ENCODE peak calls at places on chromosomes 5 and 9, in eight cellular contexts. One of them, this sample, is unnamed.

GRCh38 chr9:136587944-136588662 is 42.3 kb upstream of the NOTCH1 start:
- DNase-seq in thoracic aorta: no peak
- DNase-seq in HepG2: no peak
- DNase-seq in CD4-positive, CD25-positive, alpha-beta regulatory T cell: no peak
- DNase-seq in PC-9: no peak
- DNase-seq in stomach: no peak
- DNase-seq in heart right ventricle: peak; percentile 73
- DNase-seq in prostate gland: no peak
- DNase-seq in this sample: no peak

GRCh38 chr9:92563701-92564100 is 27.9 kb upstream of the ECM2 start:
- DNase-seq in thoracic aorta: no peak
- DNase-seq in HepG2: no peak
- DNase-seq in CD4-positive, CD25-positive, alpha-beta regulatory T cell: no peak
- DNase-seq in PC-9: no peak
- DNase-seq in stomach: no peak
- DNase-seq in heart right ventricle: no peak
- DNase-seq in prostate gland: no peak
- DNase-seq in this sample: no peak

GRCh38 chr5:128446-128845 is 36.5 kb downstream of the PLEKHG4B start:
- DNase-seq in thoracic aorta: no peak
- DNase-seq in HepG2: no peak
- DNase-seq in CD4-positive, CD25-positive, alpha-beta regulatory T cell: no peak
- DNase-seq in PC-9: no peak
- DNase-seq in stomach: no peak
- DNase-seq in heart right ventricle: no peak
- DNase-seq in prostate gland: no peak
- DNase-seq in this sample: no peak

GRCh38 chr9:24416136-24416535 is 129.6 kb downstream of the IZUMO3 start:
- DNase-seq in thoracic aorta: no peak
- DNase-seq in HepG2: no peak
- DNase-seq in CD4-positive, CD25-positive, alpha-beta regulatory T cell: no peak
- DNase-seq in PC-9: no peak
- DNase-seq in stomach: no peak
- DNase-seq in heart right ventricle: no peak
- DNase-seq in prostate gland: no peak
- DNase-seq in this sample: no peak

GRCh38 chr5:131171276-131171815 is 602 bp downstream of the LYRM7 start:
- DNase-seq in thoracic aorta: no peak
- DNase-seq in HepG2: peak; percentile 27
- DNase-seq in CD4-positive, CD25-positive, alpha-beta regulatory T cell: no peak
- DNase-seq in PC-9: no peak
- DNase-seq in stomach: no peak
- DNase-seq in heart right ventricle: no peak
- DNase-seq in prostate gland: no peak
- DNase-seq in this sample: no peak

GRCh38 chr9:91207889-91208651 is 153.6 kb downstream of the AUH start:
- DNase-seq in thoracic aorta: no peak
- DNase-seq in HepG2: peak; percentile 88
- DNase-seq in CD4-positive, CD25-positive, alpha-beta regulatory T cell: no peak
- DNase-seq in PC-9: peak; percentile 47
- DNase-seq in stomach: no peak
- DNase-seq in heart right ventricle: no peak
- DNase-seq in prostate gland: no peak
- DNase-seq in this sample: no peak

GRCh38 chr5:105849701-105850100 is 1821.0 kb downstream of the EFNA5 start:
- DNase-seq in thoracic aorta: no peak
- DNase-seq in HepG2: no peak
- DNase-seq in CD4-positive, CD25-positive, alpha-beta regulatory T cell: no peak
- DNase-seq in PC-9: no peak
- DNase-seq in stomach: no peak
- DNase-seq in heart right ventricle: no peak
- DNase-seq in prostate gland: no peak
- DNase-seq in this sample: no peak

GRCh38 chr5:72194846-72195245 is 87.6 kb downstream of the MAP1B start:
- DNase-seq in thoracic aorta: no peak
- DNase-seq in HepG2: no peak
- DNase-seq in CD4-positive, CD25-positive, alpha-beta regulatory T cell: no peak
- DNase-seq in PC-9: no peak
- DNase-seq in stomach: no peak
- DNase-seq in heart right ventricle: no peak
- DNase-seq in prostate gland: no peak
- DNase-seq in this sample: no peak

GRCh38 chr5:56190500-56190899 is 42.6 kb downstream of the ANKRD55 start:
- DNase-seq in thoracic aorta: no peak
- DNase-seq in HepG2: no peak
- DNase-seq in CD4-positive, CD25-positive, alpha-beta regulatory T cell: no peak
- DNase-seq in PC-9: no peak
- DNase-seq in stomach: peak; percentile 37
- DNase-seq in heart right ventricle: peak; percentile 52
- DNase-seq in prostate gland: no peak
- DNase-seq in this sample: no peak

GRCh38 chr9:12464910-12465512 is 228.2 kb upstream of the TYRP1 start:
- DNase-seq in thoracic aorta: no peak
- DNase-seq in HepG2: peak; percentile 6
- DNase-seq in CD4-positive, CD25-positive, alpha-beta regulatory T cell: no peak
- DNase-seq in PC-9: no peak
- DNase-seq in stomach: no peak
- DNase-seq in heart right ventricle: no peak
- DNase-seq in prostate gland: no peak
- DNase-seq in this sample: peak; percentile 13

GRCh38 chr9:27340876-27341540 is 44.1 kb upstream of the EQTN start:
- DNase-seq in thoracic aorta: no peak
- DNase-seq in HepG2: no peak
- DNase-seq in CD4-positive, CD25-positive, alpha-beta regulatory T cell: no peak
- DNase-seq in PC-9: no peak
- DNase-seq in stomach: no peak
- DNase-seq in heart right ventricle: no peak
- DNase-seq in prostate gland: no peak
- DNase-seq in this sample: no peak

GRCh38 chr5:178229861-178230260 is 2.7 kb downstream of the PHYKPL start:
- DNase-seq in thoracic aorta: no peak
- DNase-seq in HepG2: no peak
- DNase-seq in CD4-positive, CD25-positive, alpha-beta regulatory T cell: no peak
- DNase-seq in PC-9: no peak
- DNase-seq in stomach: no peak
- DNase-seq in heart right ventricle: no peak
- DNase-seq in prostate gland: no peak
- DNase-seq in this sample: no peak

GRCh38 chr5:140554454-140554853 is 2.8 kb downstream of the SRA1 start:
- DNase-seq in thoracic aorta: no peak
- DNase-seq in HepG2: no peak
- DNase-seq in CD4-positive, CD25-positive, alpha-beta regulatory T cell: no peak
- DNase-seq in PC-9: no peak
- DNase-seq in stomach: no peak
- DNase-seq in heart right ventricle: no peak
- DNase-seq in prostate gland: no peak
- DNase-seq in this sample: no peak

GRCh38 chr9:110801426-110801825 is 132.8 kb downstream of the MUSK start:
- DNase-seq in thoracic aorta: no peak
- DNase-seq in HepG2: no peak
- DNase-seq in CD4-positive, CD25-positive, alpha-beta regulatory T cell: no peak
- DNase-seq in PC-9: no peak
- DNase-seq in stomach: no peak
- DNase-seq in heart right ventricle: no peak
- DNase-seq in prostate gland: no peak
- DNase-seq in this sample: no peak

GRCh38 chr9:120186276-120186675 is 393.7 kb downstream of the CDK5RAP2 start:
- DNase-seq in thoracic aorta: no peak
- DNase-seq in HepG2: no peak
- DNase-seq in CD4-positive, CD25-positive, alpha-beta regulatory T cell: no peak
- DNase-seq in PC-9: no peak
- DNase-seq in stomach: no peak
- DNase-seq in heart right ventricle: no peak
- DNase-seq in prostate gland: no peak
- DNase-seq in this sample: no peak

GRCh38 chr5:17212210-17212609 is 5.2 kb upstream of the BASP1 start:
- DNase-seq in thoracic aorta: no peak
- DNase-seq in HepG2: no peak
- DNase-seq in CD4-positive, CD25-positive, alpha-beta regulatory T cell: no peak
- DNase-seq in PC-9: no peak
- DNase-seq in stomach: no peak
- DNase-seq in heart right ventricle: no peak
- DNase-seq in prostate gland: no peak
- DNase-seq in this sample: no peak

DNA sequence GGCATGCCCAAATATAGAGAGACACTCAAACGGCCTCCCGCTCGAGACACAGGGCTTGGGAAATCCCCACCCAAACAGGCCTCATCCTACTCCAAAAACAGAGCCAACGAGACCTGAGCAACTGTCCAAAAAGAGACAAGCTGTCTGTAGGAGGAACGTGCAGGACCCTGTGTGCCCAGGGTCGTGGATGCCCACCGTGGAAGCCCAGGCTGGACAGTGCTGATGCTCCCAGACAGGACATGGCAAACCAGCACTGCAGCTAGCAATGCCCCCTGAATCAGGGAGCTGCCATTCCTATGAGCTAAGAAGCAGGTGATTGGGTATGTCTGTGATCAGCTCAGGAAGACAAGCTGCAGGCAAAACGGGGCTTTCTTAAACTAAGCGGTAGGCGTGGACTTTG is 113.0 kb upstream of the IRX2 start:
- DNase-seq in thoracic aorta: no peak
- DNase-seq in HepG2: no peak
- DNase-seq in CD4-positive, CD25-positive, alpha-beta regulatory T cell: no peak
- DNase-seq in PC-9: no peak
- DNase-seq in stomach: no peak
- DNase-seq in heart right ventricle: no peak
- DNase-seq in prostate gland: no peak
- DNase-seq in this sample: no peak
- H3K9me3 ChIP-seq in thoracic aorta: no peaks in the 10 kb centered on the region
- H3K9me3 ChIP-seq in HepG2: peaks cover 9% of the 10 kb centered on the region
- H3K9me3 ChIP-seq in CD4-positive, CD25-positive, alpha-beta regulatory T cell: peaks cover 13% of the 10 kb centered on the region
- H3K9me3 ChIP-seq in PC-9: no peaks in the 10 kb centered on the region
- H3K9me3 ChIP-seq in stomach: no peaks in the 10 kb centered on the region
- H3K9me3 ChIP-seq in heart right ventricle: no peaks in the 10 kb centered on the region
- H3K9me3 ChIP-seq in prostate gland: no peaks in the 10 kb centered on the region
- H3K9me3 ChIP-seq in this sample: peaks cover 1% of the 10 kb centered on the region

GRCh38 chr5:173747876-173748275 is 131.4 kb upstream of the BOD1 start:
- DNase-seq in thoracic aorta: no peak
- DNase-seq in HepG2: no peak
- DNase-seq in CD4-positive, CD25-positive, alpha-beta regulatory T cell: no peak
- DNase-seq in PC-9: no peak
- DNase-seq in stomach: no peak
- DNase-seq in heart right ventricle: no peak
- DNase-seq in prostate gland: no peak
- DNase-seq in this sample: no peak

GRCh38 chr5:173745123-173745522 is 128.7 kb upstream of the BOD1 start:
- DNase-seq in thoracic aorta: no peak
- DNase-seq in HepG2: no peak
- DNase-seq in CD4-positive, CD25-positive, alpha-beta regulatory T cell: no peak
- DNase-seq in PC-9: no peak
- DNase-seq in stomach: no peak
- DNase-seq in heart right ventricle: no peak
- DNase-seq in prostate gland: no peak
- DNase-seq in this sample: peak; percentile 40

GRCh38 chr5:173744527-173744926 is 128.1 kb upstream of the BOD1 start:
- DNase-seq in thoracic aorta: no peak
- DNase-seq in HepG2: no peak
- DNase-seq in CD4-positive, CD25-positive, alpha-beta regulatory T cell: no peak
- DNase-seq in PC-9: no peak
- DNase-seq in stomach: no peak
- DNase-seq in heart right ventricle: no peak
- DNase-seq in prostate gland: no peak
- DNase-seq in this sample: no peak

GRCh38 chr5:173745561-173745960 is 129.1 kb upstream of the BOD1 start:
- DNase-seq in thoracic aorta: no peak
- DNase-seq in HepG2: no peak
- DNase-seq in CD4-positive, CD25-positive, alpha-beta regulatory T cell: no peak
- DNase-seq in PC-9: no peak
- DNase-seq in stomach: no peak
- DNase-seq in heart right ventricle: no peak
- DNase-seq in prostate gland: no peak
- DNase-seq in this sample: no peak

DNA sequence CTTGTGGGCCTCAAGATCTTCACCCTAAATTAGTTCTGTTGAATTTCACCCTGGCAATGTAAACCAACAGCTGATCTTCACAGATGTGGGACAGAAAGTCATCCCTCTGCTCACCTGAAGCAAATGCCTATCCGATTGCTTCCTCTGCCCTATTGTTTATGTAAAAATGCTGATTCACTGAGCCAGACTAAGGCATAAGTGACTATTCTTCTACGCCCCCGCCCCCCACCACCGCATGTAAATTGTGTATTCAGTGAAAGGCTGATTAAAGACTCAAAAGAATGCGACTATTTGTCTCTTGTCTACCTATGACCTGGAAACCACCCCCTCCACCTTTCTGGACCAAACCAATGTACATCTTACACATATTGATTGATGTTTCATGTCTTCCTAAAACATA is 129.6 kb upstream of the BOD1 start:
- DNase-seq in thoracic aorta: no peak
- DNase-seq in HepG2: peak; percentile 80
- DNase-seq in CD4-positive, CD25-positive, alpha-beta regulatory T cell: no peak
- DNase-seq in PC-9: peak; percentile 76
- DNase-seq in stomach: no peak
- DNase-seq in heart right ventricle: no peak
- DNase-seq in prostate gland: no peak
- DNase-seq in this sample: no peak
- H3K4me1 ChIP-seq in thoracic aorta: no peaks in the 10 kb centered on the region
- H3K4me1 ChIP-seq in HepG2: peaks cover 52% of the 10 kb centered on the region
- H3K4me1 ChIP-seq in CD4-positive, CD25-positive, alpha-beta regulatory T cell: peaks cover 5% of the 10 kb centered on the region
- H3K4me1 ChIP-seq in PC-9: peaks cover 27% of the 10 kb centered on the region
- H3K4me1 ChIP-seq in stomach: peaks cover 3% of the 10 kb centered on the region
- H3K4me1 ChIP-seq in heart right ventricle: no peaks in the 10 kb centered on the region
- H3K4me1 ChIP-seq in prostate gland: no peaks in the 10 kb centered on the region
- H3K4me1 ChIP-seq in this sample: no peaks in the 10 kb centered on the region

DNA sequence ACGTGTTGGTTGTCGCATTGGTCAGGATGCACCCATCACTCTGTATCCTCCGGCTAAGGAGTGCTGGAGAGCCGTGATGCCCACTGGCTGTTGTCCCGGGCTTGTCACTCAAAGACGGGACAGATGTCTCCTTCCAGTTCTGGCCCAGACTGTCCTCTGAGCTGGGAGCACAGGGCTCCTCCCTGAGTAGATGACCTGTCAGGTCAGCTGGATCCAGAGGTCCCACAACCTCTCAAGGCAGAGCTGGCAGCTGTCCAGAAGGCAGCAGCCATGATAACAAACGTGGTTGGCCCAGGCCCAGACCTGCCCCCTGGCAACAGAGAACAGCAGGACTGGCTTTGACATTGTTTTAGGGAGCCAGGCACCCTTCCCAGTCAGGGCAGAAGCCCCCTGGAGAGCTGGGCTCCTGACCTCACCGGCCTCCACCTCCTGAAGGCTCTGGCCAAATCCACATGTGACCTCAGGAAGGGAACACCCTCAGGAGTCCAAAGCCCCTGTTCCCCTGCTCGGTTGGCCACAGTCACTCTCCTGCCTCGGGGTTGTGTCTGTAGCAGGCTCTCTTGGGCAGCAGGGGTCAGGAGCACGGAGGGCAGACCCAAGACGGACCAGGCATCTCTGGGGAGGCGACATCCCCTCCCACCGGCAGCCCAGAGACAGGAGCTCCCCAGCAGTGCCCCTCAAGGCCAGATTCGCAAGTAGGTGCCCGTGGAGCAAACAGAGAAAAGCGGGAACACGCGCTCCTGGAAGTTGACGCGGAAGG is 10.3 kb downstream of the TRIM7 start:
- DNase-seq in thoracic aorta: no peak
- DNase-seq in HepG2: no peak
- DNase-seq in CD4-positive, CD25-positive, alpha-beta regulatory T cell: no peak
- DNase-seq in PC-9: no peak
- DNase-seq in stomach: no peak
- DNase-seq in heart right ventricle: no peak
- DNase-seq in prostate gland: no peak
- DNase-seq in this sample: peak; percentile 70
- H3K4me3 ChIP-seq in thoracic aorta: no peak overlapping the region
- H3K4me3 ChIP-seq in HepG2: no peak overlapping the region
- H3K4me3 ChIP-seq in CD4-positive, CD25-positive, alpha-beta regulatory T cell: no peak overlapping the region
- H3K4me3 ChIP-seq in PC-9: no peak overlapping the region
- H3K4me3 ChIP-seq in stomach: no peak overlapping the region
- H3K4me3 ChIP-seq in heart right ventricle: no peak overlapping the region
- H3K4me3 ChIP-seq in prostate gland: no peak overlapping the region
- H3K4me3 ChIP-seq in this sample: no peak overlapping the region

GRCh38 chr5:2901511-2901910 is 150.0 kb upstream of the IRX2 start:
- DNase-seq in thoracic aorta: no peak
- DNase-seq in HepG2: no peak
- DNase-seq in CD4-positive, CD25-positive, alpha-beta regulatory T cell: no peak
- DNase-seq in PC-9: no peak
- DNase-seq in stomach: no peak
- DNase-seq in heart right ventricle: no peak
- DNase-seq in prostate gland: no peak
- DNase-seq in this sample: no peak
- H3K9me3 ChIP-seq in thoracic aorta: no peaks in the 10 kb centered on the region
- H3K9me3 ChIP-seq in HepG2: no peaks in the 10 kb centered on the region
- H3K9me3 ChIP-seq in CD4-positive, CD25-positive, alpha-beta regulatory T cell: peaks cover 4% of the 10 kb centered on the region
- H3K9me3 ChIP-seq in PC-9: no peaks in the 10 kb centered on the region
- H3K9me3 ChIP-seq in stomach: no peaks in the 10 kb centered on the region
- H3K9me3 ChIP-seq in heart right ventricle: no peaks in the 10 kb centered on the region
- H3K9me3 ChIP-seq in prostate gland: no peaks in the 10 kb centered on the region
- H3K9me3 ChIP-seq in this sample: peaks cover 2% of the 10 kb centered on the region